ENCODE peak calls at places on chromosomes 2 and 18, in four cellular contexts. Z is GM19239, N is SJSA1, U is OCI-M1. C is an unnamed sample.

GRCh38 chr2:152950125-152950524 is 231.7 kb downstream of the ARL6IP6 start:
- DNase-seq in U (peak; percentile 17), N (no peak), Z (no peak), C (no peak)

GRCh38 chr2:201208563-201209252 is 25.8 kb downstream of the CASP10 start:
- DNase-seq in U (no peak), N (no peak), Z (no peak), C (no peak)

GRCh38 chr2:11788725-11789124 is 42.3 kb downstream of the LPIN1 start:
- DNase-seq in U (no peak), Z (no peak), N (peak; percentile 32), C (no peak)

GRCh38 chr18:35413163-35413511 is 36.0 kb upstream of the ZNF396 start:
- DNase-seq in N (no peak), Z (no peak), U (no peak), C (no peak)

GRCh38 chr18:10404148-10404547 is 50.3 kb upstream of the APCDD1 start:
- DNase-seq in Z (no peak), N (no peak), U (no peak), C (peak; percentile 50)

GRCh38 chr18:8357320-8357719 is 251.9 kb upstream of the RAB12 start:
- DNase-seq in U (no peak), N (no peak), Z (no peak), C (no peak)

GRCh38 chr2:75142081-75142480 is 57.2 kb downstream of the TACR1 start:
- DNase-seq in Z (no peak), N (no peak), U (no peak), C (no peak)

GRCh38 chr18:76429262-76430126 is 65.5 kb downstream of the ZNF516 start:
- DNase-seq in N (no peak), Z (no peak), U (no peak), C (no peak)

GRCh38 chr18:47594063-47594462 is 336.4 kb downstream of the SMAD2 start:
- DNase-seq in U (no peak), N (no peak), Z (no peak), C (peak; percentile 19)

GRCh38 chr2:106004854-106005253 is 189.2 kb downstream of the UXS1 start:
- DNase-seq in Z (no peak), N (no peak), U (peak; percentile 15), C (no peak)

GRCh38 chr2:170190172-170190571 is 12.2 kb downstream of the MYO3B start:
- DNase-seq in N (no peak), Z (no peak), U (no peak), C (no peak)

GRCh38 chr2:3728104-3729054 is 25.0 kb downstream of the DCDC2C start:
- DNase-seq in U (peak; percentile 73), Z (peak; percentile 17), N (peak; percentile 15), C (peak; percentile 24)

GRCh38 chr2:241902357-241902991 is 32.9 kb downstream of the RTP5 start:
- DNase-seq in U (no peak), N (peak; percentile 40), Z (no peak), C (no peak)

GRCh38 chr2:161173541-161174194 is 13.4 kb downstream of the TANK start:
- DNase-seq in N (no peak), Z (no peak), U (peak; percentile 28), C (no peak)

GRCh38 chr2:70937866-70938579 is 2.3 kb downstream of the ATP6V1B1 start:
- DNase-seq in U (no peak), Z (no peak), N (peak; percentile 33), C (no peak)